ENCODE peak calls at places on chromosomes 6 and 20, in ten cellular contexts. Y, D, R, F, M, Q, Z, H, E and X are unnamed samples.

GRCh38 chr20:63150911-63151531 is 64.9 kb downstream of the YTHDF1 start:
- DNase-seq in Y (no peak), D (no peak), R (no peak), F (no peak), M (no peak), Q (no peak), Z (no peak), H (no peak), E (no peak), X (no peak)

GRCh38 chr6:33851959-33852358 is 48.2 kb upstream of the MLN start:
- DNase-seq in Y (peak), D (no peak), R (no peak), F (no peak), M (no peak), Q (peak), Z (no peak), H (no peak), E (peak), X (no peak)

GRCh38 chr20:60363698-60364097 is 405.5 kb downstream of the CDH26 start:
- DNase-seq in Y (no peak), D (no peak), R (no peak), F (no peak), M (no peak), Q (no peak), Z (no peak), H (no peak), E (no peak), X (no peak)

GRCh38 chr6:89120371-89120770 is 2.5 kb upstream of the SRSF12 start:
- DNase-seq in Y (no peak), D (no peak), R (no peak), F (no peak), M (peak), Q (no peak), Z (no peak), H (no peak), E (no peak), X (peak)

GRCh38 chr6:33452496-33452895 is 1.9 kb upstream of the ZBTB9 start:
- DNase-seq in Y (no peak), D (no peak), R (no peak), F (no peak), M (no peak), Q (no peak), Z (no peak), H (no peak), E (no peak), X (no peak)

GRCh38 chr20:33672426-33673114 is 1.7 kb downstream of the NECAB3 start:
- DNase-seq in Y (no peak), D (no peak), R (no peak), F (peak), M (no peak), Q (no peak), Z (no peak), H (no peak), E (no peak), X (no peak)

GRCh38 chr6:84525907-84526306 is 238.5 kb downstream of the TBX18 start:
- DNase-seq in Y (no peak), D (no peak), R (no peak), F (no peak), M (peak), Q (no peak), Z (no peak), H (no peak), E (no peak), X (no peak)

GRCh38 chr6:154923199-154923869 is 71.8 kb upstream of the TIAM2 start:
- DNase-seq in Y (no peak), D (no peak), R (peak), F (no peak), M (peak), Q (no peak), Z (no peak), H (no peak), E (no peak), X (no peak)

GRCh38 chr20:42688576-42688975 is 501.1 kb downstream of the PTPRT start:
- DNase-seq in Y (no peak), D (no peak), R (no peak), F (no peak), M (no peak), Q (no peak), Z (no peak), H (no peak), E (no peak), X (no peak)

GRCh38 chr6:30814137-30815084 is 69.9 kb upstream of the DDR1 start:
- DNase-seq in Y (peak), D (no peak), R (peak), F (no peak), M (peak), Q (no peak), Z (no peak), H (no peak), E (peak), X (peak)

GRCh38 chr20:45971425-45971674 is 653 bp downstream of the ZNF335 start:
- DNase-seq in Y (no peak), D (no peak), R (no peak), F (no peak), M (no peak), Q (no peak), Z (no peak), H (no peak), E (no peak), X (no peak)

GRCh38 chr6:92495246-92495645 is 924.1 kb downstream of the EPHA7 start:
- DNase-seq in Y (peak), D (no peak), R (peak), F (no peak), M (peak), Q (no peak), Z (no peak), H (no peak), E (no peak), X (no peak)

GRCh38 chr6:145028144-145028818 is 707.0 kb downstream of the EPM2A start:
- DNase-seq in Y (peak), D (no peak), R (peak), F (no peak), M (no peak), Q (no peak), Z (no peak), H (peak), E (peak), X (peak)

GRCh38 chr6:34243901-34244884 is 4.6 kb downstream of the SMIM29 start:
- DNase-seq in Y (peak), D (no peak), R (peak), F (peak), M (peak), Q (peak), Z (no peak), H (peak), E (peak), X (peak)

GRCh38 chr20:21719592-21720214 is 14.2 kb downstream of the PAX1 start:
- DNase-seq in Y (peak), D (peak), R (peak), F (peak), M (peak), Q (peak), Z (peak), H (peak), E (peak), X (peak)

GRCh38 chr20:63151554-63152321 is 64.2 kb downstream of the YTHDF1 start:
- DNase-seq in Y (no peak), D (no peak), R (no peak), F (no peak), M (peak), Q (no peak), Z (no peak), H (peak), E (no peak), X (no peak)

GRCh38 chr6:162621246-162621645 is 106.3 kb downstream of the PRKN start:
- DNase-seq in Y (peak), D (no peak), R (peak), F (no peak), M (peak), Q (no peak), Z (no peak), H (peak), E (peak), X (no peak)

GRCh38 chr6:11194399-11195274 is 37.8 kb downstream of the NEDD9 start:
- DNase-seq in Y (peak), D (no peak), R (peak), F (no peak), M (peak), Q (no peak), Z (no peak), H (peak), E (no peak), X (peak)

GRCh38 chr6:117919775-117920492 is 12.9 kb downstream of the SLC35F1 start:
- DNase-seq in Y (no peak), D (no peak), R (no peak), F (no peak), M (peak), Q (no peak), Z (peak), H (no peak), E (peak), X (no peak)

GRCh38 chr6:148747145-148747492 is 289 bp downstream of the UST start:
- DNase-seq in Y (peak), D (no peak), R (peak), F (peak), M (no peak), Q (peak), Z (no peak), H (no peak), E (peak), X (peak)

GRCh38 chr6:83854766-83855165 is 1.6 kb downstream of the RIPPLY2 start:
- DNase-seq in Y (no peak), D (no peak), R (no peak), F (no peak), M (no peak), Q (no peak), Z (no peak), H (no peak), E (no peak), X (no peak)

GRCh38 chr6:160455484-160456213 is 107.5 kb downstream of the SLC22A3 start:
- DNase-seq in Y (peak), D (peak), R (peak), F (peak), M (peak), Q (peak), Z (peak), H (peak), E (peak), X (peak)

GRCh38 chr6:52820198-52820597 is 16.6 kb upstream of the GSTA1 start:
- DNase-seq in Y (peak), D (no peak), R (peak), F (no peak), M (peak), Q (no peak), Z (no peak), H (no peak), E (no peak), X (peak)

GRCh38 chr6:169859978-169860703 is 108.7 kb downstream of the ERMARD start:
- DNase-seq in Y (no peak), D (no peak), R (no peak), F (no peak), M (no peak), Q (no peak), Z (peak), H (no peak), E (peak), X (no peak)

GRCh38 chr6:151391021-151391470 is 313 bp downstream of the ZBTB2 start:
- DNase-seq in Y (peak), D (no peak), R (peak), F (peak), M (peak), Q (peak), Z (peak), H (peak), E (peak), X (peak)

GRCh38 chr6:70563540-70563939 is 3.2 kb upstream of the SDHAF4 start:
- DNase-seq in Y (peak), D (no peak), R (peak), F (no peak), M (no peak), Q (no peak), Z (no peak), H (peak), E (no peak), X (no peak)

DNA sequence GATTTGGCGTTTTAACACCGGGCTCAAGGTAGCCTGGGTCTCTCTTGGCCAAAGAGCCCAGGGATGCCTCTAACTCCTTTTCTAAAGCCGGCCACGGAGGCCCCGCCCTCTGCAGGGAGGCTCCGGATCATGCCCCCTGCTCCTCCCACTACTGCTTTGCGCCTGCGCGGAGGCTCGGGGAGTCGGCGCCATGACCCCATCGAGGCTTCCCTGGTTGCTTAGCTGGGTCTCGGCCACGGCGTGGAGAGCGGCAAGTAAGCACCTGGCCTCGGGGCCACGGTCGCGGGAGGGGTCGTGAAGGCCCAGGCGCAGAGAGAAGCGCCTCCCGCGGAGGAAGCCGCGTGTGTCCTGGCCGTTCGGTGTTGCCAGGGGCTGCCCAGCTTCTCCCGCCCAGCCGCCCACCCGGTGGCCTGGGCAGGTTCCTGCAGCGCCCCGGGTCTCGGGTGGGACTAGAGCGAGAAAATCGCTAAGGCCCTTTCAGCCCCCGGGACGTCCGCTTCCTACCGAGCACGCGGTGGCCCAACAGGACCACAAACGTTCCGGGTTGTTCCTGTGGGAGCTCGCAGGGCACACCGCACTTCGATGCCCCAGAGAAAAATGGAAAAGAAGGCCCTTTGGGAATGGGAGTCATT is at the start of gene SDHAF4:
- DNase-seq in Y (peak), D (peak), R (peak), F (peak), M (peak), Q (peak), Z (peak), H (peak), E (peak), X (peak)
- TF ChIP-seq CTCF in Y (no peak), D (peak), R (no peak), F (no peak), M (no peak), Q (no peak), Z (no peak), H (no peak), E (no peak), X (peak)

GRCh38 chr6:129269076-129269475 is 386.1 kb downstream of the LAMA2 start:
- DNase-seq in Y (no peak), D (no peak), R (no peak), F (no peak), M (peak), Q (no peak), Z (no peak), H (no peak), E (no peak), X (no peak)

GRCh38 chr6:129264480-129265045 is 381.6 kb downstream of the LAMA2 start:
- DNase-seq in Y (peak), D (no peak), R (no peak), F (no peak), M (peak), Q (no peak), Z (no peak), H (peak), E (no peak), X (peak)

GRCh38 chr6:129267028-129267427 is 384.1 kb downstream of the LAMA2 start:
- DNase-seq in Y (no peak), D (no peak), R (no peak), F (no peak), M (no peak), Q (no peak), Z (no peak), H (no peak), E (no peak), X (no peak)

GRCh38 chr6:129263117-129263516 is 380.2 kb downstream of the LAMA2 start:
- DNase-seq in Y (no peak), D (no peak), R (no peak), F (no peak), M (no peak), Q (no peak), Z (no peak), H (no peak), E (no peak), X (no peak)
- TF ChIP-seq CTCF in Y (no peak), D (no peak), R (no peak), F (no peak), M (no peak), Q (no peak), Z (no peak), H (no peak), E (no peak), X (no peak)

GRCh38 chr6:69732640-69733039 is 64.2 kb downstream of the LMBRD1 start:
- DNase-seq in Y (peak), D (peak), R (peak), F (no peak), M (no peak), Q (no peak), Z (no peak), H (no peak), E (no peak), X (no peak)
- TF ChIP-seq CTCF in Y (peak), D (peak), R (no peak), F (no peak), M (peak), Q (peak), Z (no peak), H (peak), E (no peak), X (peak)

DNA sequence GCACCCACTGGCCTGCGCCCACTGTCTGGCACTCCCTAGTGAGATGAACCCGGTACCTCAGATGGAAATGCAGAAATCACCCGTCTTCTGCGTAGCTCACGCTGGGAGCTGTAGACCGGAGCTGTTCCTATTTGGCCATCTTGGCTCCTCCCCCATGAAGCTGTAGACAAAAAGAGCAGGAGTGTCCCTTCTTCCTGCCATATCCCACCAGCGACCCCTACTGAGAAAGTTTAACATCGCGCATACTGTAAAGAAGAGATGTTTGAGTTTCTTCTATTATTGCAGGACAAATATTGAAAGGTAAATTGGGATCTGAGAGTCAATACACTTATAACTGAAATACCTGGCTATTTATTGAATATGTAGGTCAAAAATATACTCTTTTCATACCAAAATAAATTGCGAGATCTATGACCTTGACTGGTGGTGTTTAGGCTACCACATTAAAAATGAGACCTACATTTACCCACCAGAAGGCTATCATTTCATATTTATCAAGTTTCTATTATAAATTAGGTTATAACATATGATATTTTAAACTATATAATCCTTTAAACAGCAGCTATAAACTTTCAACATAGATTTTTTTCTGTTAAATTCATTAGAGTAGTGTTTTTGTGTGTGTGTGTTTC is 586.3 kb downstream of the HTR1B start:
- DNase-seq in Y (peak), D (no peak), R (peak), F (no peak), M (peak), Q (no peak), Z (peak), H (peak), E (no peak), X (no peak)
- TF ChIP-seq CTCF in Y (peak), D (peak), R (peak), F (peak), M (no peak), Q (no peak), Z (peak), H (peak), E (no peak), X (no peak)